ENCODE peak calls at places on chromosomes 7 and 10, in seven cellular contexts. Z is retinal pigment epithelial cell; K is GM06990; N is ELF-1; W is activated CD4-positive, alpha-beta T cell treated with anti-CD3 and anti-CD28 coated beads for 4 hours; H is WERI-Rb-1; T is Kasumi-1. S is an unnamed sample.
A peak's percentile ranks its signal among the peaks of the same experiment; 100 is the strongest.

GRCh38 chr10:102775201-102775972 is 31.6 kb downstream of the WBP1L start:
- DNase-seq in N (no peak), W (no peak), Z (no peak), H (peak; percentile 55), K (no peak), T (no peak), S (no peak)

GRCh38 chr10:22534849-22535604 is 179.4 kb downstream of the PIP4K2A start:
- DNase-seq in K (no peak), T (no peak), N (no peak), H (no peak), Z (no peak), W (no peak), S (no peak)

GRCh38 chr10:116974442-116975005 is 30.5 kb downstream of the SHTN1 start:
- DNase-seq in T (no peak), W (no peak), Z (peak; percentile 52), K (no peak), H (no peak), N (no peak), S (no peak)

GRCh38 chr10:50604049-50604640 is 19.6 kb downstream of the SGMS1 start:
- DNase-seq in H (no peak), W (no peak), Z (no peak), N (no peak), K (peak; percentile 30), T (peak; percentile 75), S (no peak)

GRCh38 chr10:60526024-60526585 is 136.4 kb upstream of the ANK3 start:
- DNase-seq in T (no peak), K (no peak), N (no peak), W (no peak), H (no peak), Z (peak; percentile 83), S (no peak)

GRCh38 chr10:132294561-132295320 is 13.0 kb downstream of the STK32C start:
- DNase-seq in Z (no peak), N (peak; percentile 69), T (no peak), H (no peak), K (no peak), W (no peak), S (peak; percentile 47)

GRCh38 chr7:30184804-30185487 is 50.2 kb downstream of the MTURN start:
- DNase-seq in Z (no peak), K (peak; percentile 32), T (no peak), N (no peak), W (no peak), H (no peak), S (no peak)

GRCh38 chr7:115271332-115272235 is 349.7 kb downstream of the MDFIC start:
- DNase-seq in K (no peak), W (no peak), T (no peak), Z (no peak), N (no peak), H (no peak), S (no peak)

GRCh38 chr7:112989531-112989930 is 97.1 kb downstream of the GPR85 start:
- DNase-seq in N (no peak), K (no peak), T (no peak), W (no peak), H (no peak), Z (no peak), S (no peak)

GRCh38 chr7:31106303-31107105 is 54.4 kb downstream of the ADCYAP1R1 start:
- DNase-seq in N (no peak), W (no peak), H (no peak), K (no peak), Z (no peak), T (no peak), S (no peak)

GRCh38 chr10:15209827-15210509 is 41.5 kb upstream of the NMT2 start:
- DNase-seq in K (no peak), T (peak; percentile 42), W (peak; percentile 85), Z (peak; percentile 28), H (peak; percentile 77), N (peak; percentile 58), S (peak; percentile 67)

GRCh38 chr10:26480909-26481703 is 43.0 kb downstream of the APBB1IP start:
- DNase-seq in H (no peak), N (no peak), K (no peak), W (no peak), Z (no peak), T (peak; percentile 96), S (no peak)

GRCh38 chr10:102869290-102870198 is at the start of gene AS3MT:
- DNase-seq in T (no peak), H (peak; percentile 78), N (peak; percentile 74), W (no peak), Z (no peak), K (peak; percentile 56), S (peak; percentile 54)

GRCh38 chr10:121788717-121789116 is 139.1 kb downstream of the ATE1 start:
- DNase-seq in N (no peak), W (no peak), K (no peak), T (no peak), Z (no peak), H (no peak), S (no peak)

GRCh38 chr10:124917939-124918830 is 23.7 kb upstream of the ZRANB1 start:
- DNase-seq in T (peak; percentile 75), K (peak; percentile 22), H (no peak), W (no peak), Z (no peak), N (peak; percentile 27), S (no peak)

GRCh38 chr10:77163670-77164348 is 473.8 kb downstream of the KCNMA1 start:
- DNase-seq in Z (no peak), T (no peak), K (no peak), H (peak; percentile 15), W (no peak), N (peak; percentile 70), S (no peak)

GRCh38 chr7:156168434-156168833 is 356.2 kb upstream of the SHH start:
- DNase-seq in T (no peak), K (no peak), W (no peak), H (no peak), Z (no peak), N (no peak), S (no peak)

GRCh38 chr7:155788616-155789000 is 23.7 kb downstream of the SHH start:
- DNase-seq in T (no peak), H (no peak), W (no peak), K (no peak), N (no peak), Z (no peak), S (no peak)

GRCh38 chr7:20596653-20597052 is 18.8 kb upstream of the ABCB5 start:
- DNase-seq in Z (peak; percentile 66), K (no peak), H (no peak), T (no peak), N (no peak), W (no peak), S (no peak)

GRCh38 chr7:30240401-30240800 is 44.0 kb upstream of the ZNRF2 start:
- DNase-seq in N (no peak), W (no peak), K (peak; percentile 34), H (no peak), T (no peak), Z (no peak), S (no peak)

GRCh38 chr7:99459087-99459486 is 6.9 kb downstream of the ATP5MF start:
- DNase-seq in T (peak; percentile 60), N (peak; percentile 43), K (no peak), Z (no peak), W (no peak), H (peak; percentile 46), S (no peak)